ENCODE peak calls at places on chromosome X, in four cellular contexts. D, I, C and U are unnamed samples.
A peak's percentile ranks its signal among the peaks of the same experiment; 100 is the strongest.

GRCh38 chrX:71081348-71082148 is 13.4 kb upstream of the SNX12 start:
- DNase-seq in D (no peak), I (no peak), C (no peak), U (no peak)

GRCh38 chrX:120205816-120206753 is 44.5 kb upstream of the ZBTB33 start:
- DNase-seq in D (no peak), C (no peak), I (no peak), U (no peak)

GRCh38 chrX:45164021-45164621 is 36.6 kb downstream of the DIPK2B start:
- DNase-seq in C (no peak), D (no peak), I (no peak), U (no peak)

GRCh38 chrX:1521459-1521956 is 15.5 kb downstream of the P2RY8 start:
- DNase-seq in I (peak; percentile 57), C (no peak), D (no peak), U (no peak)

GRCh38 chrX:131633285-131633917 is 89.5 kb downstream of the OR13H1 start:
- DNase-seq in I (no peak), C (peak; percentile 60), D (peak; percentile 23), U (peak; percentile 30)

GRCh38 chrX:9859711-9860555 is 73.7 kb downstream of the SHROOM2 start:
- DNase-seq in D (no peak), I (no peak), C (no peak), U (no peak)

GRCh38 chrX:37873220-37873619 is 25.8 kb upstream of the DYNLT3 start:
- DNase-seq in I (no peak), D (no peak), C (no peak), U (no peak)

GRCh38 chrX:31993635-31994034 is 921.8 kb upstream of the FTHL17 start:
- DNase-seq in C (no peak), I (no peak), D (no peak), U (peak; percentile 33)

GRCh38 chrX:138858438-138858837 is 146.9 kb upstream of the FGF13 start:
- DNase-seq in I (no peak), D (no peak), C (peak; percentile 17), U (no peak)

GRCh38 chrX:155094468-155095061 is 23.3 kb downstream of the BRCC3 start:
- DNase-seq in D (no peak), C (no peak), I (no peak), U (no peak)

GRCh38 chrX:1412551-1413161 is 20.7 kb upstream of the SLC25A6 start:
- DNase-seq in I (no peak), C (no peak), D (no peak), U (no peak)

GRCh38 chrX:17737707-17738001 is 361 bp downstream of the SCML1 start:
- DNase-seq in D (no peak), I (no peak), C (no peak), U (no peak)

GRCh38 chrX:47854474-47854873 is 17.8 kb downstream of the ZNF81 start:
- DNase-seq in I (no peak), C (no peak), D (no peak), U (no peak)

GRCh38 chrX:144715356-144715755 is 531.9 kb upstream of the SPANXN1 start:
- DNase-seq in I (no peak), C (no peak), D (peak; percentile 18), U (peak; percentile 10)

GRCh38 chrX:9928083-9928482 is 39.1 kb upstream of the CLDN34 start:
- DNase-seq in I (no peak), C (no peak), D (no peak), U (no peak)

GRCh38 chrX:106897259-106897658 is 5.9 kb downstream of the RIPPLY1 start:
- DNase-seq in C (no peak), I (no peak), D (no peak), U (no peak)

GRCh38 chrX:118423558-118423957 is 72.1 kb upstream of the DOCK11 start:
- DNase-seq in D (no peak), I (no peak), C (no peak), U (no peak)

GRCh38 chrX:2928127-2928582 is 984 bp downstream of the ARSD start:
- DNase-seq in D (peak; percentile 35), I (peak; percentile 0), C (peak; percentile 61), U (no peak)

GRCh38 chrX:17441965-17442364 is 67.0 kb downstream of the NHS start:
- DNase-seq in D (no peak), C (peak; percentile 9), I (no peak), U (no peak)